ENCODE peak calls at places on chromosomes 11 and 22, in eight cellular contexts. U, F, H, Y, A, T, B and I are unnamed samples. For H3K4me1, the result is how much of the 10 kb centered on the place peaks cover.

GRCh38 chr11:87144266-87144665 is 106.5 kb downstream of the TMEM135 start:
- DNase-seq in U (no peak), F (no peak), H (no peak), Y (no peak), A (no peak), T (no peak), B (no peak), I (no peak)

GRCh38 chr11:19978668-19979518 is 181.4 kb downstream of the DBX1 start:
- DNase-seq in U (no peak), F (no peak), H (peak), Y (no peak), A (no peak), T (peak), B (peak), I (no peak)

GRCh38 chr22:27241430-27242110 is 560.0 kb downstream of the MN1 start:
- DNase-seq in U (peak), F (peak), H (no peak), Y (no peak), A (no peak), T (peak), B (peak), I (peak)

GRCh38 chr11:110675548-110675947 is 36.7 kb downstream of the ARHGAP20 start:
- DNase-seq in U (no peak), F (no peak), H (no peak), Y (no peak), A (no peak), T (no peak), B (no peak), I (no peak)

GRCh38 chr22:27990879-27991278 is 71.8 kb upstream of the PITPNB start:
- DNase-seq in U (peak), F (no peak), H (no peak), Y (peak), A (peak), T (peak), B (peak), I (peak)

GRCh38 chr22:50030315-50031188 is 18.0 kb upstream of the IL17REL start:
- DNase-seq in U (peak), F (peak), H (peak), Y (peak), A (peak), T (peak), B (peak), I (peak)

GRCh38 chr11:105189586-105189985 is 50.0 kb upstream of the CARD18 start:
- DNase-seq in U (no peak), F (no peak), H (no peak), Y (no peak), A (no peak), T (no peak), B (peak), I (no peak)

GRCh38 chr11:101862410-101863233 is 52.2 kb upstream of the CEP126 start:
- DNase-seq in U (no peak), F (no peak), H (peak), Y (no peak), A (peak), T (peak), B (peak), I (peak)

GRCh38 chr11:80320226-80320625 is 879.4 kb upstream of the TENM4 start:
- DNase-seq in U (no peak), F (no peak), H (no peak), Y (no peak), A (no peak), T (no peak), B (no peak), I (no peak)

GRCh38 chr11:47189100-47189834 is 3.0 kb upstream of the PACSIN3 start:
- DNase-seq in U (no peak), F (no peak), H (peak), Y (no peak), A (no peak), T (peak), B (peak), I (peak)

GRCh38 chr22:44452531-44453420 is 45.3 kb downstream of the RTL6 start:
- DNase-seq in U (no peak), F (peak), H (no peak), Y (no peak), A (no peak), T (no peak), B (no peak), I (no peak)

GRCh38 chr11:14583252-14584105 is 60.1 kb upstream of the PDE3B start:
- DNase-seq in U (peak), F (peak), H (no peak), Y (peak), A (no peak), T (peak), B (peak), I (peak)

GRCh38 chr22:27820896-27821866 is 19.6 kb upstream of the MN1 start:
- DNase-seq in U (no peak), F (no peak), H (no peak), Y (no peak), A (no peak), T (no peak), B (no peak), I (no peak)

GRCh38 chr11:71330349-71330748 is 78.0 kb upstream of the SHANK2 start:
- DNase-seq in U (no peak), F (no peak), H (no peak), Y (no peak), A (no peak), T (no peak), B (no peak), I (peak)

GRCh38 chr22:30781271-30781875 is 86.7 kb downstream of the OSBP2 start:
- DNase-seq in U (no peak), F (no peak), H (peak), Y (no peak), A (no peak), T (no peak), B (no peak), I (no peak)

GRCh38 chr11:130585545-130585944 is 137.1 kb downstream of the ADAMTS15 start:
- DNase-seq in U (no peak), F (no peak), H (peak), Y (no peak), A (no peak), T (no peak), B (peak), I (no peak)

GRCh38 chr22:26568207-26568706 is 21.7 kb downstream of the TPST2 start:
- DNase-seq in U (no peak), F (no peak), H (peak), Y (no peak), A (peak), T (peak), B (no peak), I (no peak)

GRCh38 chr11:111440416-111441205 is 61.5 kb upstream of the POU2AF1 start:
- DNase-seq in U (no peak), F (peak), H (no peak), Y (no peak), A (no peak), T (no peak), B (no peak), I (no peak)

GRCh38 chr11:11075515-11076171 is 217.8 kb upstream of the ZBED5 start:
- DNase-seq in U (no peak), F (no peak), H (no peak), Y (no peak), A (no peak), T (no peak), B (no peak), I (no peak)

GRCh38 chr11:57312511-57313021 is 12.2 kb downstream of the TNKS1BP1 start:
- DNase-seq in U (no peak), F (no peak), H (no peak), Y (no peak), A (no peak), T (no peak), B (no peak), I (no peak)

GRCh38 chr11:129223701-129224149 is 31.6 kb upstream of the ARHGAP32 start:
- DNase-seq in U (no peak), F (no peak), H (peak), Y (no peak), A (no peak), T (no peak), B (peak), I (no peak)
- H3K4me1 ChIP-seq in U (under half), F (under half), H (under half), Y (under half), A (under half), T (under half), B (under half), I (under half)

GRCh38 chr11:35334385-35335090 is 84.8 kb downstream of the SLC1A2 start:
- DNase-seq in U (no peak), F (no peak), H (no peak), Y (no peak), A (no peak), T (peak), B (no peak), I (no peak)
- H3K4me1 ChIP-seq in U (under half), F (under half), H (under half), Y (under half), A (under half), T (under half), B (under half), I (under half)

GRCh38 chr22:22198751-22199150 is 45.8 kb upstream of the VPREB1 start:
- DNase-seq in U (no peak), F (no peak), H (no peak), Y (no peak), A (no peak), T (no peak), B (no peak), I (no peak)
- H3K4me1 ChIP-seq in U (under half), F (under half), H (under half), Y (under half), A (under half), T (under half), B (under half), I (under half)

DNA sequence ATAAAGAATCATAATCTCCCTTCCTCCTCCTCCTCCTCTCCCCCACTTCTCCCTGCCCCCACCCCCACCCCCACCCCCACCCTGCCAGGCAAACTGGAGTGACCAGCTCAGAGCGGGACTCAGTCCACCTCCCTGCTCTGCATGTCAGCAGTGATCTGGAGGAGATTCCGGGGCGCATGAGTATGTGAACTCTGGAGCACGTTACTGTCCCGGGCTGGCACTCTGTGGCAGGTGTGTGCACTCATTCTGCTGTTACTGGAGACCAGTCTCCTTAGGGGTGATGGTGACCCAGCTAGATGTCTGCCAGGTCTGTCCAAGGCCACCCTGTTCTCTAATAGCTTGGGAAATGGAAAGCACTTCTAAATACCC is 33.9 kb downstream of the MARK2 start:
- DNase-seq in U (no peak), F (peak), H (no peak), Y (no peak), A (no peak), T (no peak), B (no peak), I (no peak)
- H3K4me1 ChIP-seq in U (half or more), F (half or more), H (under half), Y (half or more), A (under half), T (under half), B (under half), I (under half)

GRCh38 chr11:67648140-67648795 is 2.3 kb downstream of the ACY3 start:
- DNase-seq in U (no peak), F (peak), H (no peak), Y (no peak), A (peak), T (peak), B (no peak), I (no peak)
- H3K4me1 ChIP-seq in U (under half), F (half or more), H (under half), Y (under half), A (under half), T (under half), B (under half), I (under half)

DNA sequence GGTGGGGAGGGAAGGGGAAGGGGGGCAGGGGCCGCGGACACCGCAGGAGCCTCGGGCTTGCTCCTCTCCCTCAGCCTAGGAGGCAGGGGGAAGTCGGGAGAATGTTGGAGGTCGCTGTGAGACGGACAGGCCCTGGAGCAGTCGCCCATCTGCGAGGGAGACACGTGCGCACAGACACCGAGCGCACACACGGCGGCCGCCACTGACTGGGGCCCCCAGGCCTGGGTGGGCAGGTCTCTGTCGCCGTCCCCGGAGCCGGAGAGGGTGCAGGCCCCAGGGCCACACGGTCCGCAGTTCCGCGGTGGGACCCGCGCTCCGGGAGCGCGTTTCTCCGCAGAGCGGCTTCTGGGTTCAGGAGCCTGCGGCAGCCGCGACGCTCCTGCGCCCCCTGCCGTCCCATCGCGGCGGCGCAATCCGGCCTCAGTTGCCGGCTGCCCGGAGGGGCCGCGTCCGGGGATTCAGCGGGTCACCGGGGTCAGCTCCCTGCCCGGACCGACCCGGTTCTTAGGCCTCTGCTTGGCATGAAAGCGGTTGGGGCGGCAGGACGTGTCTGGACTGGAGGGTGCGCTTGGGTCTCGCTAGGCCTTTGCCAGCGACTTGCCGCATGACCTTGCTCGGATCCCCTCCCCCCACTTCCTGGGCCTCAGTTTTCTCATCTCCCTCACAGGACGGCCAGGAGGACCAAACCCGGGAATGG is 31.3 kb downstream of the PDE2A start:
- DNase-seq in U (peak), F (peak), H (peak), Y (no peak), A (peak), T (peak), B (peak), I (peak)
- H3K4me1 ChIP-seq in U (under half), F (under half), H (under half), Y (under half), A (under half), T (under half), B (under half), I (under half)

GRCh38 chr11:117020873-117021564 is 77.2 kb downstream of the SIK3 start:
- DNase-seq in U (no peak), F (no peak), H (no peak), Y (no peak), A (no peak), T (peak), B (no peak), I (no peak)
- H3K4me1 ChIP-seq in U (half or more), F (half or more), H (under half), Y (under half), A (under half), T (under half), B (under half), I (under half)

DNA sequence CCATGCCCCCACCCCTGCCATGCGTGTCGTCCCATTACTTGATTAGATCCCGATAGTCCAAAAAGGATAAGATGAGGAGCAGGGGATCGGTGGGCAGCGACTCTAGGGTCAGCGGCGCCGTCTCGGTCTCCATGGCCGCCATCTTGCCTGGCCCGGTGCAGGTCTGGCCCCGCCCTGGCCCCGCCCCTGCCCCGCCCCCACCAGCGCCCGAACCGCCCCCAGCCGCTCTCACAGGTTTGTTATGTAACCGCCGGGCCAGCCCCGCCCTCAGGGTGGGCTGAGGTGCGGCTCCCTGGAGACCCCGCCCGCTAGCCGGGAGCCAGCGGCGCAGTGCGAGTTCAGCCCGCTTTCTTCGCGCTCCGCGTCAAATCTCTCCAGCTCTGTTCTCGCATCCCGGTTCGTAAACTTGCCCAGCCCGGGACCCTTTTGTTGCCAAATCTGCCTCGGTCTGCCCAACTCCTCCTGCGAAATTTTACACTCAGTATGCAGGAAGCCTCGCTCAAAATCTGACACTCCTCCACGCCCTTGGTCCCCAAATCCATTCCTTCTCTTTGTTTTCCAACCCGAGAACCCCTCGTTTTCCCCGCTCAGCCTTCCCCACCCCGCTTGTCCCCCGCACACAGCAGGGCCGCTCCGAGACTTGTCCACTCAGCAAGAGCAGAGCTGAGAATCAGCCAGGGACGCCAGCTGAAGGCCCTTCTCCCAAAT is at the start of gene FBXO3:
- DNase-seq in U (peak), F (peak), H (peak), Y (peak), A (peak), T (peak), B (peak), I (peak)
- H3K4me1 ChIP-seq in U (half or more), F (under half), H (under half), Y (under half), A (under half), T (under half), B (under half), I (under half)